ENCODE peak calls at places on chromosomes 3 and 15, in five cellular contexts. J is uterus, Q is prostate gland, H is fibroblast of the aortic adventitia, S is psoas muscle. W is an unnamed sample.

GRCh38 chr15:91271565-91272153 is 171.6 kb downstream of the SV2B start:
- DNase-seq in J (peak), Q (peak), H (peak), S (no peak), W (peak)

GRCh38 chr15:52118969-52119749 is 6.6 kb upstream of the BCL2L10 start:
- DNase-seq in J (no peak), Q (no peak), H (no peak), S (no peak), W (no peak)

GRCh38 chr3:121517950-121518349 is 27.8 kb downstream of the POLQ start:
- DNase-seq in J (no peak), Q (no peak), H (peak), S (no peak), W (no peak)

GRCh38 chr15:100866386-100867330 is 13.0 kb upstream of the ALDH1A3 start:
- DNase-seq in J (no peak), Q (no peak), H (no peak), S (no peak), W (no peak)

GRCh38 chr3:153624310-153625030 is 462.4 kb downstream of the RAP2B start:
- DNase-seq in J (no peak), Q (no peak), H (no peak), S (no peak), W (no peak)

GRCh38 chr3:50136714-50137405 is 18.3 kb upstream of the SEMA3F start:
- DNase-seq in J (no peak), Q (no peak), H (no peak), S (peak), W (no peak)

GRCh38 chr3:125123906-125124305 is 68.1 kb upstream of the HEG1 start:
- DNase-seq in J (no peak), Q (no peak), H (peak), S (no peak), W (peak)

GRCh38 chr3:106139834-106140233 is 271.0 kb upstream of the CBLB start:
- DNase-seq in J (no peak), Q (no peak), H (no peak), S (no peak), W (no peak)

GRCh38 chr3:182618981-182619591 is 174.2 kb upstream of the ATP11B start:
- DNase-seq in J (no peak), Q (no peak), H (no peak), S (no peak), W (peak)

GRCh38 chr15:41838400-41838897 is at the start of gene PLA2G4B:
- DNase-seq in J (no peak), Q (peak), H (no peak), S (peak), W (no peak)

GRCh38 chr3:165339753-165340152 is 143.6 kb upstream of the SLITRK3 start:
- DNase-seq in J (no peak), Q (no peak), H (peak), S (no peak), W (peak)

GRCh38 chr3:196638922-196639516 is 475 bp upstream of the NRROS start:
- DNase-seq in J (no peak), Q (no peak), H (no peak), S (no peak), W (peak)

GRCh38 chr15:96893159-96893906 is 562.8 kb downstream of the NR2F2 start:
- DNase-seq in J (no peak), Q (peak), H (peak), S (no peak), W (peak)

GRCh38 chr3:142237891-142238290 is 12.5 kb upstream of the GK5 start:
- DNase-seq in J (no peak), Q (no peak), H (no peak), S (no peak), W (peak)

GRCh38 chr15:85500729-85501128 is 120.3 kb downstream of the AKAP13 start:
- DNase-seq in J (peak), Q (no peak), H (no peak), S (no peak), W (peak)

GRCh38 chr3:136194409-136195257 is 1.5 kb downstream of the MSL2 start:
- DNase-seq in J (no peak), Q (peak), H (peak), S (no peak), W (no peak)

GRCh38 chr15:40992241-40992741 is 39.0 kb downstream of the CHAC1 start:
- DNase-seq in J (no peak), Q (no peak), H (peak), S (no peak), W (peak)

GRCh38 chr3:44554626-44555592 is at the start of gene ZKSCAN7:
- DNase-seq in J (peak), Q (peak), H (peak), S (peak), W (peak)

GRCh38 chr3:124620600-124621063 is 109.6 kb upstream of the UMPS start:
- DNase-seq in J (no peak), Q (no peak), H (peak), S (no peak), W (peak)

DNA sequence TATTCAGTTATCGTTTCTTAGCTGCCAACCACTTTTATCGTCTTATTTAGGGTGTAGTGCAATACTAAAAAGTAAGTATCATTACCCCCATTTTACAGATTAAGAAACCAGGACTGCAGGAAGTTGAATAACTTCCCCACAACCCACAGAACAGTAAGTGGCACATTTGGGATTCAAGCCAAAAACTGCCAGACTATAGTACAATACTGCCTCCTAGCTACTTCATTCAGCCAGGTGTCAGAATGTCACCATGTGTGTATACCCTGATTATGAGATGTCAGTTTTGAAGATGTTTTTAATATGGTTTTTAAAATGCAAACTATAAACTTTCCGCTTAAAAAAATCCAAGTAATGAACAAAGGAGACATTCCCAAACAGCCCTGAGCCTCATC is 74.2 kb upstream of the PROK2 start:
- DNase-seq in J (no peak), Q (no peak), H (peak), S (no peak), W (peak)
- TF ChIP-seq CTCF in J (peak), Q (no peak), H (no peak), S (peak), W (no peak)

GRCh38 chr3:51706788-51707731 is at the start of gene GRM2:
- DNase-seq in J (peak), Q (peak), H (peak), S (peak), W (peak)
- H3K4me3 ChIP-seq in J (no peak), Q (peak), H (peak), S (peak), W (peak)

GRCh38 chr3:23480981-23481380 is 277.9 kb downstream of the UBE2E2 start:
- DNase-seq in J (no peak), Q (no peak), H (no peak), S (no peak), W (no peak)

GRCh38 chr3:23481660-23482278 is 278.6 kb downstream of the UBE2E2 start:
- DNase-seq in J (no peak), Q (no peak), H (no peak), S (no peak), W (no peak)

GRCh38 chr3:23487015-23487414 is 283.9 kb downstream of the UBE2E2 start:
- DNase-seq in J (no peak), Q (no peak), H (no peak), S (peak), W (no peak)

GRCh38 chr3:23485922-23486321 is 282.8 kb downstream of the UBE2E2 start:
- DNase-seq in J (no peak), Q (no peak), H (no peak), S (no peak), W (no peak)

GRCh38 chr3:23484386-23484785 is 281.3 kb downstream of the UBE2E2 start:
- DNase-seq in J (no peak), Q (no peak), H (no peak), S (no peak), W (peak)
- TF ChIP-seq CTCF in J (no peak), Q (no peak), H (no peak), S (no peak), W (no peak)

GRCh38 chr15:48144889-48145288 is 24.1 kb downstream of the SLC24A5 start:
- DNase-seq in J (no peak), Q (no peak), H (peak), S (no peak), W (peak)

GRCh38 chr15:48153526-48153925 is 24.6 kb downstream of the MYEF2 start:
- DNase-seq in J (no peak), Q (no peak), H (no peak), S (no peak), W (no peak)

GRCh38 chr15:48147358-48147757 is 26.6 kb downstream of the SLC24A5 start:
- DNase-seq in J (no peak), Q (no peak), H (no peak), S (no peak), W (no peak)

GRCh38 chr15:48145923-48146322 is 25.1 kb downstream of the SLC24A5 start:
- DNase-seq in J (no peak), Q (no peak), H (peak), S (no peak), W (no peak)

GRCh38 chr15:48149858-48150257 is 28.2 kb downstream of the MYEF2 start:
- DNase-seq in J (no peak), Q (no peak), H (peak), S (no peak), W (peak)
- H3K4me3 ChIP-seq in J (no peak), Q (no peak), H (no peak), S (no peak), W (no peak)

DNA sequence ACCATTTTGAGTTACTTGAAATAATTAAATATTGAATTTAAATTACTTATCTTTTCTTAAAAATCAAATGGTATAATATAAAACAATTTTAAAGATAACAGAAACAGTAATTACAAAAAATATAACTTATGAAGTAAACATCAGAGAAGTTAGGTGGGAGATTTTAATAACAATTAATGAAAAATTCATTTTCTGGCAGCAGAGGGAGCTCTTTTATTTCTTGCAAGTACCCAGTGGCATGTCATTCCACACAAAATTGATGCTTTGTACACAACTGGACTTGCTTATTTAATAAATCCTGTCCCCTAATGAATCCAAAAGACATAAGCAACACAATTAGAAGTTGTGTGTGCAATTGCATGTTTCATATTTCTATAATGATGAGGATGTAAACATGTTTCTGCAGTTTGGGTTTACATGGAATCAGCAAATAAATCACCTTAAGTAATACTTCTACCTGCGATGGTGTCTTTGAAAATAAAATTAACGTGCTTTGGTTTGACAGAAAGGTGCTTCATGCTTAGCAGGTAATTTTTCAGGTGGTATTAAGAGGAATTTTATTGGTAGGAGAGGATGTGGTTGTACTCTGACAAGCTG is 861.3 kb downstream of the ZPLD1 start:
- DNase-seq in J (no peak), Q (no peak), H (no peak), S (no peak), W (peak)
- TF ChIP-seq CTCF in J (no peak), Q (no peak), H (no peak), S (no peak), W (peak)

GRCh38 chr3:37956353-37957184 is 34.0 kb upstream of the VILL start:
- DNase-seq in J (no peak), Q (no peak), H (no peak), S (no peak), W (no peak)
- H3K4me3 ChIP-seq in J (no peak), Q (no peak), H (no peak), S (no peak), W (no peak)

GRCh38 chr15:90160781-90161727 is 40.1 kb upstream of the SEMA4B start:
- DNase-seq in J (peak), Q (peak), H (no peak), S (no peak), W (no peak)

GRCh38 chr15:90162956-90163355 is 38.2 kb upstream of the SEMA4B start:
- DNase-seq in J (no peak), Q (no peak), H (no peak), S (no peak), W (no peak)

GRCh38 chr15:90165157-90165556 is 36.0 kb upstream of the SEMA4B start:
- DNase-seq in J (no peak), Q (no peak), H (no peak), S (no peak), W (no peak)

GRCh38 chr15:90159213-90159612 is 41.9 kb upstream of the SEMA4B start:
- DNase-seq in J (no peak), Q (no peak), H (no peak), S (no peak), W (no peak)

DNA sequence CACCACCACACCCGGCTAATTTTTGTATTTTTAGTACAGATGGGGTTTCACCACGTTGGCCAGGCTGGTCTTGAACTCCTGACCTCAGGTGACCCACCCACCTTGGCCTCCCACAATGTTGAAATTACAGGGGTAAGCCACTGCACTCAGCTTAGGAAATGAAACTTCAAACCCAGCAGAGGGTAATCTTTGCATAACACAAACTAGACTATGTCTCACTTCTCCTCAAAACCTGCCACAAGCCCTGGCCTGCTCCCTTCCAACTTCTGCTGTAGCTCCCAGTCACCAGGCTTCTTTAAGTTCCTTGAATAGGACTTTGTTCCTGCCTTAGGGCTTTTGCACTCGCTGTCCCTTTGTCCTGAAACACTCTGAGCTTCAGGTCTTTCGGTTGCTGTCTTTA is 39.2 kb upstream of the SEMA4B start:
- DNase-seq in J (no peak), Q (no peak), H (no peak), S (no peak), W (no peak)
- TF ChIP-seq CTCF in J (no peak), Q (no peak), H (no peak), S (no peak), W (no peak)

W was measured in fibroblast of pulmonary artery.